ENCODE peak calls at places on chromosomes 16 and 17, in four cellular contexts. R, L, D and A are unnamed samples.
A peak's percentile ranks its signal among the peaks of the same experiment; 100 is the strongest.

GRCh38 chr17:12133183-12133582 is 112.5 kb downstream of the MAP2K4 start:
- DNase-seq in R (no peak), L (no peak), D (no peak), A (no peak)

GRCh38 chr17:32958418-32958817 is 30.5 kb downstream of the TMEM98 start:
- DNase-seq in R (no peak), L (no peak), D (no peak), A (no peak)

GRCh38 chr16:75022567-75022966 is 23.7 kb downstream of the ZNRF1 start:
- DNase-seq in R (no peak), L (no peak), D (no peak), A (no peak)

GRCh38 chr16:70473446-70474319 is 19.3 kb downstream of the FCSK start:
- DNase-seq in R (no peak), L (no peak), D (no peak), A (no peak)

GRCh38 chr16:66489818-66490217 is 60.1 kb downstream of the TK2 start:
- DNase-seq in R (no peak), L (no peak), D (no peak), A (no peak)

GRCh38 chr16:68884867-68885266 is 41.5 kb downstream of the TANGO6 start:
- DNase-seq in R (no peak), L (no peak), D (no peak), A (no peak)

GRCh38 chr16:50473375-50473945 is 74.7 kb upstream of the NKD1 start:
- DNase-seq in R (no peak), L (no peak), D (no peak), A (peak; percentile 58)

GRCh38 chr16:47779201-47780016 is 318.3 kb downstream of the PHKB start:
- DNase-seq in R (no peak), L (no peak), D (peak; percentile 52), A (no peak)

GRCh38 chr16:30370444-30371247 is at the start of gene TBC1D10B:
- DNase-seq in R (peak; percentile 100), L (peak; percentile 99), D (peak; percentile 99), A (peak; percentile 100)

GRCh38 chr16:68083861-68084503 is 1.2 kb upstream of the NFATC3 start:
- DNase-seq in R (no peak), L (peak; percentile 24), D (no peak), A (peak; percentile 61)

GRCh38 chr17:2655526-2655925 is 56.0 kb downstream of the CLUH start:
- DNase-seq in R (no peak), L (no peak), D (no peak), A (no peak)

GRCh38 chr16:50614956-50615727 is 66.0 kb downstream of the SNX20 start:
- DNase-seq in R (no peak), L (no peak), D (no peak), A (no peak)

GRCh38 chr17:63997341-63998048 is 656 bp upstream of the PRR29 start:
- DNase-seq in R (no peak), L (no peak), D (no peak), A (no peak)

GRCh38 chr17:44921122-44921882 is 6.0 kb upstream of the GFAP start:
- DNase-seq in R (no peak), L (peak; percentile 65), D (peak; percentile 72), A (no peak)

GRCh38 chr17:35372846-35373531 is 432 bp downstream of the SLFN11 start:
- DNase-seq in R (peak; percentile 15), L (peak; percentile 46), D (no peak), A (no peak)

GRCh38 chr16:75420987-75421819 is 12.1 kb downstream of the CFDP1 start:
- DNase-seq in R (no peak), L (peak; percentile 86), D (peak; percentile 49), A (peak; percentile 73)

GRCh38 chr17:2395258-2396170 is 5.3 kb downstream of the MNT start:
- DNase-seq in R (peak; percentile 51), L (no peak), D (no peak), A (peak; percentile 30)

GRCh38 chr17:43021739-43022512 is at the start of gene VAT1:
- DNase-seq in R (peak; percentile 94), L (peak; percentile 86), D (peak; percentile 79), A (peak; percentile 72)

GRCh38 chr17:50199211-50199633 is 2.2 kb downstream of the COL1A1 start:
- DNase-seq in R (no peak), L (no peak), D (no peak), A (no peak)

GRCh38 chr17:59487161-59487873 is 78.1 kb upstream of the DHX40 start:
- DNase-seq in R (no peak), L (no peak), D (no peak), A (no peak)

GRCh38 chr17:72150632-72151460 is 30.0 kb downstream of the SOX9 start:
- DNase-seq in R (peak; percentile 71), L (peak; percentile 63), D (no peak), A (no peak)

GRCh38 chr17:9173386-9173983 is 152.2 kb downstream of the NTN1 start:
- DNase-seq in R (no peak), L (no peak), D (no peak), A (no peak)

GRCh38 chr17:40448213-40448638 is 5.0 kb downstream of the IGFBP4 start:
- DNase-seq in R (no peak), L (no peak), D (no peak), A (peak; percentile 39)

GRCh38 chr17:4914009-4914408 is 11.1 kb upstream of the CHRNE start:
- DNase-seq in R (no peak), L (no peak), D (no peak), A (peak; percentile 63)

GRCh38 chr17:64148699-64149098 is 18.8 kb upstream of the ERN1 start:
- DNase-seq in R (no peak), L (no peak), D (no peak), A (no peak)

GRCh38 chr17:66675991-66676371 is 158.9 kb upstream of the CACNG5 start:
- DNase-seq in R (no peak), L (no peak), D (no peak), A (no peak)

GRCh38 chr16:65453646-65454045 is 331.8 kb upstream of the CDH11 start:
- DNase-seq in R (no peak), L (no peak), D (no peak), A (no peak)

GRCh38 chr17:67381925-67382257 is 4.8 kb downstream of the PITPNC1 start:
- DNase-seq in R (no peak), L (no peak), D (no peak), A (no peak)

GRCh38 chr16:57658130-57658877 is 9.8 kb upstream of the ADGRG3 start:
- DNase-seq in R (no peak), L (no peak), D (no peak), A (no peak)

DNA sequence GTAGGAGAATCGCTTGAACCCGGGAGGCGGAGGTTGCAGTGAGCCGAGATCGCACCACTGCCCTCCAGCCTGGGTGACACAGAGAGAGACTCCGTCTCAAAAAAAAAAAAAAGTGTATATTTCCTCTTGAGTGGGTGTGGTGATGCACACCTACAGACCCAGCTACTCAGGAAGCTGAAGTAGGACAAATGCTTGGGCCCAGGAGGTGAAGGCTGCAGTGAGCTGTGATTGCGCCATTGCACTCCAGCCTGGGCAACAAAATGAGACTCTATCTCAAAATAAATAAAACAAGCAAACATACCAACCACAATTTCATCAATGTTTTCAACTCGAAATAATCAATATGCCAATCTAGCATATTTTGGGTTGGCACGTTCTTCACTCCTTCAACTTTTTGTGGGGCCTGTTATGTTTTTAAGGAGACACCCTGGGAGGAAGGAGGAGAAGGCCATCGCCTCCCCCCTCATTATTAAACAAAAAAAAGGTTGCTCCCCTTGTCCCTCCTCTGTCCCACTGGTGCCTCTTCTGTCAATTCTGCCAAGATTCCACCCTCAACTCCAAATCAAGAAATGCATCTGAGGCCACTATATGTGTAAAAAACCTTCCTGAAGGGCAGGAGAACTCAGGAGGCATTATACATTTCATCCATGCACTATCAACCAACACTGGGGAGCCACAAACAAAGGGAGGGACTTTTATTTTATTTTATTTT is 52.4 kb upstream of the ATF7IP2 start:
- DNase-seq in R (no peak), L (no peak), D (no peak), A (no peak)
- TF ChIP-seq HMGXB4 in R (no peak), L (no peak), D (no peak), A (no peak)

GRCh38 chr17:7610641-7611040 is 4.1 kb downstream of the FXR2 start:
- DNase-seq in R (no peak), L (no peak), D (no peak), A (no peak)

GRCh38 chr17:7612294-7612640 is 2.4 kb downstream of the FXR2 start:
- DNase-seq in R (no peak), L (no peak), D (no peak), A (no peak)

GRCh38 chr17:7611635-7612293 is 2.9 kb downstream of the FXR2 start:
- DNase-seq in R (no peak), L (no peak), D (no peak), A (no peak)

DNA sequence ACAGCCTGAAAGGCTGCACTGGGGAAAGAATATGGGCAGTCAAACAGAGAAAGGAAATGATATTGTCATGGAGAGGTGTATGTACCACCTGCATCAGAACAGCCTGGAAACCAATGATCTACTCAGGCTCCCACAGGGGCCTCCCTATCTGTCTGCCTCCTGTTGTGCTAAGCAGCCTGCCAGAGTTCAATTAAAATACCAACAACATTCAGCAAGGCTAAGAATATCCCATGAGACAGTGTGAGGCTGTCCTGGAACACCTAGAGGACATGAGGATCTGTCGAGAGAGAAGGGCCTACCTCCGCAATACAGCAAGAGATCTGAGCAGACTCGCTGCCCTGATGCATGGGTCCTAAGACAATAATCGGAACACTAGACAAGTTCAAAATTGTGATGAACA is 8.4 kb downstream of the FXR2 start:
- DNase-seq in R (no peak), L (no peak), D (no peak), A (no peak)
- TF ChIP-seq HMGXB4 in R (no peak), L (no peak), D (no peak), A (no peak)

GRCh38 chr16:84844049-84844350 is 24.2 kb downstream of the CRISPLD2 start:
- DNase-seq in R (no peak), L (no peak), D (no peak), A (no peak)
- TF ChIP-seq HMGXB4 in R (no peak), L (no peak), D (no peak), A (no peak)

DNA sequence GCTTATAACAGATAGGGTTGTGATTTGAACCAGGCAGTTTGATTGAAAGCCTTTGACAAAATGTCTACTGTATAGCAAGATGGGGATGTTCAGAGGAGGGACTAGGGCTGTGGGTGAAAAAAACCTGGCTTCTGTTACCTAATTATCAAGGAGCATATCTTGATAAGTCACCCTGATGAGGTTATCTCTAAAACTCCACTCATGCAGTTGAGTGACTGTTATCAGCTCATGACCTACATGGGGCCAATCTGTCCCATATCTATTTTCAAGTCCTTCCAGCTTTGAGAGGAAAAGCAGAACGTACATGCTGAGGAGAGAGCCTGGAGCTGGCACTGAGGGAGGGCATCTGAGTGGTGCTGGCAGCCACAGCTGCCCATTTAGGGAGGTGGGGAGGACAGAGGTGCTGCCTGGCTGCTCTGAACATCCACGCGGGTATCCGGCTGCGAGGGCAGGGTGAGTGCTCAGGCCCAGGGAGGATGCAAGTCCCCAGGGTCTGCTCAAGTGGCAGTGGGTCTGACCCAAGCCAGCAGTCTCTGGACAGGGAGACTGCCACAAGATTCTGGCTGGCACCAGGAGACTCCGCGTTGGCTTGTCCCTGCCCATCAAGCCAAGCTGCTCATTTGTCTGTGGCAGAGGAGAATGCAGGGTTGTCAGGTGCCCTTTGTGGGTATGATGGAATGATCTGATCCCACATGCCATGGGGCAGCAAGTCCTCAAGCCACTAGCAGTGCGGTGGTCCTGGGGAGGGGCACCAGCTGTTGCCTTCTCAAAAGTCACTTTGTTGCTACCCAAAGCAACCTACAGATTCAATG is 29.2 kb downstream of the ATPAF2 start:
- DNase-seq in R (no peak), L (no peak), D (no peak), A (no peak)
- TF ChIP-seq HMGXB4 in R (no peak), L (no peak), D (no peak), A (no peak)

GRCh38 chr16:17339764-17340541 is 130.8 kb downstream of the XYLT1 start:
- DNase-seq in R (no peak), L (no peak), D (no peak), A (no peak)
- TF ChIP-seq HMGXB4 in R (no peak), L (no peak), D (no peak), A (no peak)

GRCh38 chr16:79050063-79050462 is 550.5 kb downstream of the MAF start:
- DNase-seq in R (no peak), L (no peak), D (no peak), A (no peak)
- TF ChIP-seq HMGXB4 in R (no peak), L (no peak), D (no peak), A (no peak)